ENCODE peak calls at places on chromosomes 5 and 9, in seven cellular contexts. B is neural crest cell, O is epithelial cell of esophagus, M is RWPE1, Q is ovary, Z is cardiac muscle cell, D is astrocyte of the cerebellum. T is an unnamed sample.

GRCh38 chr9:136847065-136847826 is 2.0 kb upstream of the PHPT1 start:
- DNase-seq in B (no peak), O (peak; percentile 85), M (peak; percentile 89), Q (no peak), Z (peak; percentile 74), D (no peak), T (peak; percentile 38)

GRCh38 chr9:90641868-90642558 is 611 bp downstream of the DIRAS2 start:
- DNase-seq in B (no peak), O (peak; percentile 4), M (no peak), Q (no peak), Z (peak; percentile 11), D (no peak), T (no peak)

GRCh38 chr9:101671567-101671966 is 66.9 kb downstream of the GRIN3A start:
- DNase-seq in B (no peak), O (no peak), M (no peak), Q (no peak), Z (no peak), D (no peak), T (no peak)

GRCh38 chr9:129145316-129145715 is 32.7 kb downstream of the IER5L start:
- DNase-seq in B (no peak), O (no peak), M (no peak), Q (no peak), Z (no peak), D (no peak), T (no peak)

GRCh38 chr5:154370730-154371334 is 75.0 kb upstream of the SAP30L start:
- DNase-seq in B (no peak), O (no peak), M (no peak), Q (no peak), Z (no peak), D (no peak), T (no peak)

GRCh38 chr9:136722969-136723356 is 10.6 kb downstream of the DIPK1B start:
- DNase-seq in B (no peak), O (no peak), M (no peak), Q (no peak), Z (no peak), D (no peak), T (no peak)

GRCh38 chr5:97094579-97095317 is 47.7 kb downstream of the LIX1 start:
- DNase-seq in B (no peak), O (no peak), M (no peak), Q (no peak), Z (no peak), D (no peak), T (no peak)

GRCh38 chr5:115209279-115209678 is 39.6 kb upstream of the TRIM36 start:
- DNase-seq in B (no peak), O (no peak), M (no peak), Q (no peak), Z (no peak), D (no peak), T (no peak)

GRCh38 chr9:5008206-5008605 is 23.1 kb downstream of the JAK2 start:
- DNase-seq in B (no peak), O (no peak), M (no peak), Q (no peak), Z (no peak), D (no peak), T (no peak)
- TF ChIP-seq CTCF in B (no peak), O (no peak), M (no peak), Q (no peak), Z (no peak), D (no peak), T (no peak)

DNA sequence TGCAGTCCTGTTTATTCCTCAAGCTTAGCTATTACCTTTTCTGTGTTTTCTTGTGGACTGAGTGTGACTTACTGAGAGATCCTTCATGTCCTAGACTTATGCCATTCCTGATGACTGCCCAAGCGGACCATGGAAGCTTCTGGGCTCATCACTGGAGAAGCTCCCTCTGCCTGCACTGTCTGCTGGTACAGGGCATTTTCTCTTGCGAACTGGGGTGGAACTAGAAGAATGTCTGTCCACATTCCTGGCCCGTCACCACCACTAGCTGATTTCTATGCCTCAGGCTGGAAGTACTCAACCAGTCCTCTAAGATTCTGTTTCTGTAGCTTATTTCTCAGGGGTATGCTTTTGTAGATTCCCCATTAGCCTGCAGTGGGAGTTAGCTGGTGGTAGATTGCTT is 12.3 kb downstream of the SLC36A1 start:
- DNase-seq in B (no peak), O (no peak), M (no peak), Q (no peak), Z (peak; percentile 35), D (no peak), T (no peak)
- TF ChIP-seq CTCF in B (no peak), O (no peak), M (no peak), Q (no peak), Z (no peak), D (no peak), T (peak; percentile 2)

DNA sequence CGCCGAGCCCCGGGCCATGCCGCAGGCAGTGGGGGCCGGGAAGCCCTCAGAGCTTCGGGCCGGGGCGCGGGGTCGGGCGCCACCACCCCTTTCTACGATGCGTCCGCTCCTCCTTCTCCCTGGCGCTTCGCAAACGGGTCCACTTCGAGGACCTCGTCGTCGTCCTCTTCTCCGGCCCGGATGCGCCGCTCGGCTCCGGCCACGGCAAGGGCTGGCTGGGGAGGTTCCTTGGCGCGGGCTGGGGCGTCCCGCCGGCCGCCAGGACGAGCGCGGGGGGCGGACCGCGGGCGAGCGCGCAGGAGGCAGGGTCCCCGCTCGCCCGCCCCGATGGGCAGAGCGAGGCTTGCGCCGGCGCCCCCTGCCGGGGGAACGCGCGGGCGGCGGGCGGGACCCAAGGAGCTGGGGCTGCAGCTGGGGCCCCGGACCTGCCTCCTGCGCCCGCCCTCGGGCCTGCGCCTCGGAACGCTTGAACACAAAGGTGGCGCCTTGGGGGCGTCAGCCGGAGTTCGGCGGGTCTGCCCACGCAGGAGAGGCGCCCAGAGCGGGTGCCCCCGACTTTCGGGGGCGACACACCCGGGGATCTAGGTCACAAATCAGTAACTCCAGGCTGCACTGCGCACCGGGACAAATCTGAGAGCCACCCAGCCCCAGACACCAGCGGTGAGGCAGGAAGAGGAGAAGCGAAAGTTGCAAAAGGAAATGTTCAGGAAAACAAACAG is at the start of gene ROR2:
- DNase-seq in B (peak; percentile 82), O (peak; percentile 35), M (peak; percentile 58), Q (peak; percentile 83), Z (peak; percentile 89), D (no peak), T (no peak)
- TF ChIP-seq CTCF in B (peak; percentile 80), O (no peak), M (peak; percentile 85), Q (peak; percentile 20), Z (peak; percentile 46), D (peak; percentile 40), T (peak; percentile 23)

DNA sequence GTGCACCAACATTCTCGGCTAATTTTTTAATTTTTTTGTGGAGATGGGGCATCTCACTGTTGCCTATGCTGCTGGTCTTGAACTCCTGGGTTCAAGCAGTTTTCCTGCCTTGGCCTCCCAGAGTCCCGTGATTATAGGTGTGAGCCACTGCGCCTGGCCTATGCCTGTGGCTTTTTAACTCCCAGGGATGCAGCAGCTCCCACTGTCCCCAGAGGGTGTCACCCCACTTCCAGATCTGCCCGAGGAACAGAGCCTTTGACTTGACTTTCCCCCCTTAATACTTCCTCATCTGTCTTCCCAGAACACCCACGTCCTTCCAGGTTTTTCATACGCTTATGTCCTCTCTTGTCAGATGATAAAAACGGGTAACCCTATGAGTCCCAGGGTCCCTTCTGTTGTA is 7.6 kb upstream of the PRRC2B start:
- DNase-seq in B (no peak), O (no peak), M (no peak), Q (no peak), Z (no peak), D (no peak), T (no peak)
- TF ChIP-seq CTCF in B (no peak), O (no peak), M (no peak), Q (no peak), Z (no peak), D (no peak), T (no peak)

GRCh38 chr9:74760031-74760700 is 127.6 kb downstream of the TRPM6 start:
- DNase-seq in B (no peak), O (peak; percentile 97), M (peak; percentile 26), Q (no peak), Z (no peak), D (peak; percentile 42), T (peak; percentile 57)

GRCh38 chr9:74765572-74765971 is 122.1 kb downstream of the TRPM6 start:
- DNase-seq in B (no peak), O (no peak), M (no peak), Q (no peak), Z (no peak), D (no peak), T (no peak)

GRCh38 chr9:74762950-74763349 is 124.8 kb downstream of the TRPM6 start:
- DNase-seq in B (no peak), O (no peak), M (no peak), Q (no peak), Z (no peak), D (no peak), T (no peak)
- TF ChIP-seq CTCF in B (no peak), O (no peak), M (no peak), Q (no peak), Z (no peak), D (no peak), T (no peak)

DNA sequence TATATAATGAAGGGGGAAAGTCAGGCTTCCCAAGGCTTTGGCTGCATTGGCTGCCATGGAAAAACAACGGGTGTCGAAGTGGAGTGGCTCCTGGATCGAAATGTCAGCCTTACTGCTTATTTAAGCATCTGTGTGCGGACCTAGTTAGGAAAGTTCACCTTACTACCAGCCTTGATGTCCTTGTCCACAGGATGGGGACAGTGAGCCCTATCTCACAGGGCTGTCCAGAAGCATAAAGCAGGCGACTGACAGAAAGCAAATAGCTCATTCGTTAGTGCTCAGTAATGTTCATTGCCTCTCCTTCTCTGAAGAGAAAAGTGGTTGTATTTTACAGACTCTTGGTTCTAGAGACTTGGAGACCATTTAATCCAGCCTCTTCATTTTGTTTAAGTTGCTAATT is 81.5 kb upstream of the NIPAL4 start:
- DNase-seq in B (no peak), O (no peak), M (no peak), Q (no peak), Z (no peak), D (no peak), T (no peak)
- TF ChIP-seq CTCF in B (no peak), O (no peak), M (no peak), Q (no peak), Z (no peak), D (no peak), T (no peak)

DNA sequence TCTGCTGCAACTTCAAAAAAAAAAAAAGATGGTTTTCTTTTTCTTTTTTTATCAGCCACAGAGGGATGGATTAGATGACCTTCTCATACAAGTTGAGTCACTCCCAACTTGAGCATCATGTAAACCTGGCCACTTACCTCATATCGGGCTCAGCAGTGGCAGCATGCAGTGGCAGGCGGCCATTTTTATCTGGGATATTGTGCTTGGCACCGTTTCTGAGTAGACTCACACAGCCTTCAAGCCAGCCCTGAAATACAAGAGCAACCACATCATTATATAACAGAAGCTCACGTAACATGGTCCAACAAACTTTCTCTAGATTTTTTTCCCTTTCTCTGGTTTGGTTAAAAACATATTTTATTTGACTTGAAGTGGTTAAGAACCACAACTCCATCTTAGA is 62.6 kb downstream of the ANKRD55 start:
- DNase-seq in B (no peak), O (no peak), M (no peak), Q (no peak), Z (no peak), D (peak; percentile 93), T (peak; percentile 53)
- TF ChIP-seq CTCF in B (no peak), O (no peak), M (no peak), Q (no peak), Z (no peak), D (no peak), T (no peak)

DNA sequence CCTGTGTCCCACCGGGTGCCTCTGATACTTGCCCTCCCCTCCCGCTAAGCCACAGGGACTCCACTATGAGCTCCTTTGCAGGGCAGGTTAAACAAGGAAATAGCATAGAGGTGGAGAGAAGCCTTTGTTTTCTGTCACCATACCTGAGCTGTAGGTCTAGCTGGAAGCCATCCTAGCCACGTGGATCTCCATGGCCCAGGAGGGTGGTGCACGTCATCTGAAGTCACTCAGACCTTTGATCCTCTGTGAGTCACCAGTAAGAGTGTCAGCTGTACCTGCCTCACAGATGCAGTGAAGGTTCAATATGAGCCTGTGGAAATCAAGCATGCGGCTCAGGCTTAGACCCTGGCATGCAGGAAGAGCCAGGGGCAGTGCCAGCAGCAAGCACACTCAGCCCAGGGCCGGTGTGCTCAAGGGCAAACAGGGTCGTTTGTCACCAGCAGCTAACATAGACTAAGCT is 55.1 kb downstream of the ASS1 start:
- DNase-seq in B (no peak), O (peak; percentile 82), M (peak; percentile 56), Q (no peak), Z (no peak), D (no peak), T (no peak)
- TF ChIP-seq CTCF in B (no peak), O (no peak), M (no peak), Q (no peak), Z (no peak), D (no peak), T (no peak)